ENCODE peak calls at places on chromosomes 7 and 10, in five cellular contexts. U, Y, J, R and X are unnamed samples.

GRCh38 chr10:133144771-133145170 is 15.2 kb upstream of the KNDC1 start:
- DNase-seq in R (no peak), J (no peak), Y (no peak), U (no peak), X (no peak)

GRCh38 chr7:72538856-72539255 is 126.7 kb upstream of the CALN1 start:
- DNase-seq in U (peak), Y (no peak), J (no peak), R (no peak), X (no peak)

GRCh38 chr7:16644987-16645592 is 464 bp downstream of the ANKMY2 start:
- DNase-seq in U (no peak), J (peak), Y (peak), R (peak), X (no peak)

GRCh38 chr10:113945075-113945686 is 90.7 kb downstream of the NHLRC2 start:
- DNase-seq in J (no peak), Y (peak), U (no peak), R (peak), X (no peak)

GRCh38 chr7:74059681-74060588 is 23.7 kb upstream of the LIMK1 start:
- DNase-seq in R (no peak), U (no peak), J (no peak), Y (peak), X (no peak)

GRCh38 chr10:112981553-112981952 is 31.5 kb downstream of the TCF7L2 start:
- DNase-seq in J (no peak), Y (no peak), R (no peak), U (no peak), X (no peak)

GRCh38 chr10:91190388-91190870 is 30.0 kb upstream of the PCGF5 start:
- DNase-seq in Y (no peak), U (peak), J (no peak), R (peak), X (peak)

GRCh38 chr7:24395512-24395911 is 111.5 kb downstream of the NPY start:
- DNase-seq in Y (no peak), U (no peak), J (peak), R (no peak), X (no peak)

GRCh38 chr10:58784361-58784760 is 271.7 kb downstream of the BICC1 start:
- DNase-seq in U (no peak), J (no peak), Y (no peak), R (no peak), X (no peak)

GRCh38 chr7:138975343-138976104 is 5.7 kb downstream of the KIAA1549 start:
- DNase-seq in R (no peak), Y (no peak), J (no peak), U (peak), X (no peak)

GRCh38 chr7:21972397-21972784 is 26.7 kb upstream of the CDCA7L start:
- DNase-seq in J (no peak), Y (no peak), R (no peak), U (no peak), X (no peak)